ENCODE peak calls at places on chromosomes 4 and X, in six cellular contexts. N is A549, V is endothelial cell of umbilical vein, B is NB4, Z is K562, E is GM12878. R is an unnamed sample.

GRCh38 chrX:47384502-47384901 is 14.1 kb downstream of the ZNF157 start:
- DNase-seq in B (peak; percentile 69), V (peak; percentile 57), E (peak; percentile 21), Z (peak; percentile 75), N (peak; percentile 14), R (peak; percentile 64)

GRCh38 chr4:78432896-78433295 is 118.7 kb upstream of the ANXA3 start:
- DNase-seq in V (no peak), B (no peak), Z (no peak), N (peak; percentile 1), E (no peak), R (no peak)

GRCh38 chrX:63428348-63428747 is 77.2 kb upstream of the SPIN4 start:
- DNase-seq in Z (no peak), E (no peak), N (no peak), B (no peak), V (no peak), R (no peak)

GRCh38 chr4:2258091-2259035 is 3.5 kb downstream of the MXD4 start:
- DNase-seq in V (no peak), Z (no peak), N (no peak), B (no peak), E (no peak), R (no peak)

GRCh38 chr4:25113915-25114904 is 46.0 kb downstream of the SEPSECS start:
- DNase-seq in N (no peak), E (no peak), Z (peak; percentile 20), V (no peak), B (no peak), R (no peak)

GRCh38 chr4:139951051-139951450 is 202.9 kb downstream of the MAML3 start:
- DNase-seq in Z (no peak), E (no peak), V (no peak), N (no peak), B (peak; percentile 28), R (no peak)

GRCh38 chr4:122577189-122577553 is 43.7 kb downstream of the IL21 start:
- DNase-seq in N (no peak), V (no peak), E (no peak), B (no peak), Z (no peak), R (no peak)

GRCh38 chr4:8709050-8709728 is 116.6 kb downstream of the CPZ start:
- DNase-seq in N (no peak), Z (no peak), E (no peak), B (no peak), V (no peak), R (no peak)

GRCh38 chrX:49263631-49264030 is 879 bp downstream of the FOXP3 start:
- DNase-seq in Z (no peak), V (no peak), N (no peak), E (no peak), B (no peak), R (no peak)

GRCh38 chr4:72797486-72797885 is 228.5 kb upstream of the ADAMTS3 start:
- DNase-seq in N (no peak), B (no peak), V (no peak), E (no peak), Z (no peak), R (no peak)

GRCh38 chr4:17489721-17490120 is 22.2 kb downstream of the QDPR start:
- DNase-seq in B (no peak), V (no peak), E (no peak), Z (no peak), N (no peak), R (no peak)

GRCh38 chr4:120156115-120156718 is 89.6 kb upstream of the MAD2L1 start:
- DNase-seq in E (peak; percentile 7), V (peak; percentile 79), B (peak; percentile 77), Z (peak; percentile 70), N (peak; percentile 3), R (peak; percentile 58)

GRCh38 chrX:135741192-135741715 is 26.7 kb downstream of the CT45A3 start:
- DNase-seq in V (no peak), N (no peak), B (no peak), E (no peak), Z (no peak), R (no peak)

GRCh38 chr4:30434656-30435055 is 285.5 kb upstream of the PCDH7 start:
- DNase-seq in N (no peak), E (no peak), Z (no peak), B (no peak), V (no peak), R (no peak)

GRCh38 chrX:120251471-120252011 is 929 bp downstream of the ZBTB33 start:
- DNase-seq in Z (peak; percentile 75), E (no peak), V (peak; percentile 34), B (peak; percentile 67), N (peak; percentile 31), R (peak; percentile 3)

GRCh38 chrX:40912576-40912975 is 172.7 kb upstream of the USP9X start:
- DNase-seq in V (no peak), E (no peak), B (no peak), Z (no peak), N (no peak), R (no peak)

GRCh38 chr4:24400537-24400936 is 183.8 kb downstream of the DHX15 start:
- DNase-seq in E (no peak), V (no peak), Z (no peak), N (no peak), B (no peak), R (no peak)

GRCh38 chr4:57282556-57283310 is 172.5 kb upstream of the IGFBP7 start:
- DNase-seq in E (no peak), B (no peak), N (no peak), Z (no peak), V (no peak), R (no peak)

DNA sequence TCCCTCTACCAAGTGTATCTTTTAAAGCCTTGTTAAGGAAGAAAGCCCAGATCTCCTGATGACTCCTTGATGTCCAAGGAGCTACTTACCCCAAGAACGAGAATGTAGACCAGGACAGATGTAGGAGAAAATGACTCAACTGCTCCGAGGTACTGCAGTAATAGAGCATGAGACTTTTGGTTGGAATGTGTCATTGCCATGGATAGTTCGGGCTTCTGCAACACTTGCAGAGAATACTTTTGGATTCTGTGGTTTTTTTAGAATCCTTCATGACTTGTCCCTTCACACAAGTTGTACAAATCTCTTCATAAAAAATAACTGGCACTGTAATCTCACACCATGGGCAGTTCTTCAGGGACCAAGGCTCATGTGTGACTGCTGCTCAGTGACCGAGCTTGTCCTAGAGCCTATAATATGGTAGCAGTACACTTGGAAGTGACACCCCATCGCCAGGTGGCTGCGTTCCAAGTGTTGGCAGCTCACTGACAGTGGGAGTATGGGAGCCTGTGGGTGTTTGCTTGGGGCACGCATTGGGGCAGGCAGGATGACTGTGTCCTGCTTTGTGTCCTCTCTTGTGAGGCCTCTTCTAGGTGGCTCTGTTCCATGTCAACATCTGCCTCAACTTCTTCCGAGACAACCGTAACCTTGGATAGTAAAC is 87.9 kb upstream of the WDR1 start:
- DNase-seq in V (no peak), B (peak; percentile 0), Z (no peak), E (no peak), N (no peak), R (no peak)
- TF ChIP-seq MYC in V (no peak), B (no peak), Z (no peak), E (no peak), N (no peak), R (no peak)

GRCh38 chrX:44267116-44267515 is 76.4 kb downstream of the EFHC2 start:
- DNase-seq in Z (no peak), B (no peak), E (no peak), V (no peak), N (no peak), R (no peak)

GRCh38 chrX:44265559-44265958 is 77.9 kb downstream of the EFHC2 start:
- DNase-seq in Z (no peak), V (no peak), N (no peak), B (no peak), E (no peak), R (no peak)

GRCh38 chrX:44260609-44261008 is 82.9 kb downstream of the EFHC2 start:
- DNase-seq in Z (no peak), N (no peak), E (no peak), B (no peak), V (no peak), R (no peak)

GRCh38 chrX:44264936-44265335 is 78.5 kb downstream of the EFHC2 start:
- DNase-seq in Z (no peak), V (no peak), E (no peak), N (no peak), B (no peak), R (no peak)

GRCh38 chrX:44261286-44261685 is 82.2 kb downstream of the EFHC2 start:
- DNase-seq in Z (no peak), B (peak; percentile 27), N (no peak), E (no peak), V (no peak), R (no peak)
- TF ChIP-seq MYC in Z (no peak), B (no peak), N (no peak), E (no peak), V (no peak), R (no peak)

GRCh38 chrX:136780241-136780640 is 491 bp downstream of the ARHGEF6 start:
- DNase-seq in N (no peak), B (peak; percentile 44), E (no peak), V (no peak), Z (no peak), R (no peak)

GRCh38 chrX:136780738-136781137 is at the start of gene ARHGEF6:
- DNase-seq in N (no peak), E (no peak), Z (peak; percentile 27), V (no peak), B (peak; percentile 85), R (no peak)

GRCh38 chrX:136778914-136779313 is 1.8 kb downstream of the ARHGEF6 start:
- DNase-seq in B (peak; percentile 40), V (no peak), Z (no peak), E (no peak), N (no peak), R (no peak)

GRCh38 chrX:136779346-136779781 is 1.4 kb downstream of the ARHGEF6 start:
- DNase-seq in B (peak; percentile 88), V (no peak), N (no peak), E (peak; percentile 32), Z (no peak), R (no peak)

GRCh38 chrX:136778020-136778419 is 2.7 kb downstream of the ARHGEF6 start:
- DNase-seq in V (no peak), N (no peak), Z (no peak), B (no peak), E (no peak), R (no peak)
- TF ChIP-seq MYC in V (no peak), N (no peak), Z (no peak), B (no peak), E (no peak), R (no peak)

GRCh38 chr4:110442788-110443187 is 33.2 kb upstream of the ENPEP start:
- DNase-seq in E (no peak), B (no peak), V (no peak), N (no peak), Z (no peak), R (no peak)

DNA sequence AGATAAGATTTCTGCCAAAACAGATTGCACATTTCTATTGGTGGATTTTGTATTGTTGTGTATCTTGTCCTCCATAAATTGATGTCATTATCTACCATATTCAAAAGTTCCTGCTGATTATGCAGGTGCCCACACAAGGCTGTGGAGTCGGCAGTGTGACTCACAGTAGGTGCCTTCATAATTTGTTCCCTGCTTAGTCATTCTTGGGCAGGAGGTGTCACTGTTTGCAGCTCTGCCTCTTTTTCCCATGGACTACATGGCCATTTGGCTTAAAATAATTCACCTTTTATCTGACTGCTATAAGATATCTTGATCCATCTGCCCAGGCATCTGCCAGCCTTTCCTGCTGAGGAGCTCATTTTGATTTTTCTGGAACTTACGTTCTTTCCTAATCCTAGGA is 33.6 kb upstream of the ENPEP start:
- DNase-seq in Z (no peak), B (no peak), E (no peak), V (no peak), N (no peak), R (no peak)
- TF ChIP-seq MYC in Z (no peak), B (no peak), E (no peak), V (no peak), N (no peak), R (no peak)

R was measured in HepG2.